ENCODE peak calls at places on chromosome 16, in eight cellular contexts. N is effector memory CD4-positive, alpha-beta T cell; Z is heart right ventricle; W is uterus; L is psoas muscle; I is neural progenitor cell; V is stomach; R is cardiac muscle cell. J is an unnamed sample.
A peak's percentile ranks its signal among the peaks of the same experiment; 100 is the strongest.

GRCh38 chr16:85425061-85425662 is 188.0 kb upstream of the GSE1 start:
- DNase-seq in N (no peak), Z (no peak), W (peak; percentile 11), L (peak; percentile 34), I (peak; percentile 36), V (no peak), R (no peak), J (no peak)

GRCh38 chr16:24773771-24774427 is 44.4 kb downstream of the TNRC6A start:
- DNase-seq in N (no peak), Z (no peak), W (no peak), L (no peak), I (no peak), V (no peak), R (no peak), J (no peak)

GRCh38 chr16:16025214-16025968 is 76.0 kb downstream of the ABCC1 start:
- DNase-seq in N (peak; percentile 27), Z (no peak), W (no peak), L (no peak), I (peak; percentile 24), V (no peak), R (no peak), J (peak; percentile 67)

GRCh38 chr16:67538666-67539101 is 10.1 kb downstream of the RIPOR1 start:
- DNase-seq in N (no peak), Z (no peak), W (no peak), L (peak; percentile 51), I (peak; percentile 20), V (peak; percentile 37), R (no peak), J (no peak)

GRCh38 chr16:67649494-67649931 is 4.6 kb downstream of the CARMIL2 start:
- DNase-seq in N (no peak), Z (peak; percentile 47), W (no peak), L (peak; percentile 58), I (peak; percentile 80), V (no peak), R (no peak), J (no peak)

GRCh38 chr16:57343131-57343731 is 15.4 kb upstream of the CCL22 start:
- DNase-seq in N (no peak), Z (no peak), W (no peak), L (no peak), I (no peak), V (no peak), R (no peak), J (no peak)

GRCh38 chr16:64311241-64311640 is 810.6 kb downstream of the CDH11 start:
- DNase-seq in N (no peak), Z (no peak), W (no peak), L (no peak), I (no peak), V (no peak), R (no peak), J (no peak)

GRCh38 chr16:17691621-17692231 is 221.0 kb upstream of the XYLT1 start:
- DNase-seq in N (no peak), Z (no peak), W (no peak), L (no peak), I (no peak), V (no peak), R (no peak), J (no peak)

GRCh38 chr16:84156342-84156784 is 11.3 kb downstream of the DNAAF1 start:
- DNase-seq in N (no peak), Z (no peak), W (no peak), L (no peak), I (no peak), V (no peak), R (no peak), J (no peak)

GRCh38 chr16:29744541-29745101 is 1.2 kb downstream of the C16orf54 start:
- DNase-seq in N (no peak), Z (no peak), W (no peak), L (no peak), I (no peak), V (no peak), R (no peak), J (no peak)

GRCh38 chr16:85328665-85329058 is 216.4 kb upstream of the CIBAR2 start:
- DNase-seq in N (no peak), Z (no peak), W (no peak), L (no peak), I (peak; percentile 95), V (no peak), R (peak; percentile 60), J (peak; percentile 96)

GRCh38 chr16:81705261-81705660 is 73.8 kb upstream of the PLCG2 start:
- DNase-seq in N (no peak), Z (no peak), W (no peak), L (peak; percentile 38), I (no peak), V (no peak), R (no peak), J (no peak)

GRCh38 chr16:24700549-24701392 is 28.7 kb upstream of the TNRC6A start:
- DNase-seq in N (no peak), Z (peak; percentile 48), W (peak; percentile 94), L (peak; percentile 84), I (no peak), V (peak; percentile 46), R (no peak), J (peak; percentile 97)

GRCh38 chr16:85202051-85202601 is 89.9 kb upstream of the CIBAR2 start:
- DNase-seq in N (no peak), Z (no peak), W (peak; percentile 41), L (no peak), I (peak; percentile 47), V (no peak), R (no peak), J (no peak)

GRCh38 chr16:84700518-84701277 is 898 bp downstream of the USP10 start:
- DNase-seq in N (peak; percentile 26), Z (no peak), W (no peak), L (no peak), I (peak; percentile 70), V (no peak), R (peak; percentile 35), J (no peak)

GRCh38 chr16:15765880-15766279 is 90.9 kb downstream of the MYH11 start:
- DNase-seq in N (no peak), Z (no peak), W (no peak), L (no peak), I (peak; percentile 77), V (no peak), R (peak; percentile 63), J (peak; percentile 28)

GRCh38 chr16:77300232-77300631 is 101.0 kb downstream of the SYCE1L start:
- DNase-seq in N (no peak), Z (no peak), W (no peak), L (no peak), I (no peak), V (no peak), R (no peak), J (peak; percentile 22)

GRCh38 chr16:31569360-31569717 is 41.6 kb downstream of the AHSP start:
- DNase-seq in N (no peak), Z (no peak), W (no peak), L (no peak), I (peak; percentile 34), V (no peak), R (peak; percentile 3), J (no peak)

GRCh38 chr16:64375386-64375980 is 746.4 kb downstream of the CDH11 start:
- DNase-seq in N (no peak), Z (no peak), W (no peak), L (no peak), I (no peak), V (no peak), R (no peak), J (no peak)

GRCh38 chr16:61900482-61900881 is 135.8 kb downstream of the CDH8 start:
- DNase-seq in N (no peak), Z (no peak), W (no peak), L (no peak), I (no peak), V (no peak), R (no peak), J (no peak)

GRCh38 chr16:49431040-49431439 is 57.4 kb downstream of the C16orf78 start:
- DNase-seq in N (no peak), Z (no peak), W (no peak), L (no peak), I (no peak), V (no peak), R (no peak), J (no peak)

GRCh38 chr16:68444058-68444657 is 4.2 kb downstream of the SMPD3 start:
- DNase-seq in N (no peak), Z (no peak), W (no peak), L (no peak), I (peak; percentile 84), V (peak; percentile 52), R (peak; percentile 85), J (peak; percentile 19)

GRCh38 chr16:57694191-57694555 is 433 bp upstream of the DRC7 start:
- DNase-seq in N (no peak), Z (no peak), W (no peak), L (no peak), I (no peak), V (peak; percentile 62), R (no peak), J (no peak)

GRCh38 chr16:25372716-25373115 is 115.1 kb upstream of the ZKSCAN2 start:
- DNase-seq in N (no peak), Z (no peak), W (no peak), L (no peak), I (no peak), V (no peak), R (no peak), J (no peak)

GRCh38 chr16:8936421-8936820 is 27.3 kb downstream of the USP7 start:
- DNase-seq in N (peak; percentile 57), Z (no peak), W (no peak), L (no peak), I (peak; percentile 61), V (peak; percentile 59), R (no peak), J (peak; percentile 26)

GRCh38 chr16:56332464-56333079 is 92.8 kb downstream of the AMFR start:
- DNase-seq in N (no peak), Z (peak; percentile 63), W (peak; percentile 49), L (peak; percentile 85), I (peak; percentile 58), V (peak; percentile 68), R (peak; percentile 82), J (peak; percentile 69)

GRCh38 chr16:80004113-80004512 is 403.6 kb upstream of the MAF start:
- DNase-seq in N (no peak), Z (no peak), W (no peak), L (no peak), I (no peak), V (no peak), R (no peak), J (no peak)

GRCh38 chr16:88543230-88543813 is 26.9 kb upstream of the ZC3H18 start:
- DNase-seq in N (no peak), Z (no peak), W (no peak), L (no peak), I (no peak), V (no peak), R (no peak), J (no peak)
- H3K27me3 ChIP-seq in N (peaks cover 11% of the 10 kb centered on the region), Z (peaks cover 55% of the 10 kb centered on the region), W (no peaks in the 10 kb centered on the region), L (peaks cover 19% of the 10 kb centered on the region), I (peaks cover 28% of the 10 kb centered on the region), V (peaks cover 53% of the 10 kb centered on the region), R (peaks cover 21% of the 10 kb centered on the region), J (peaks cover 29% of the 10 kb centered on the region)

GRCh38 chr16:70694517-70695218 is 8.8 kb upstream of the MTSS2 start:
- DNase-seq in N (no peak), Z (peak; percentile 17), W (no peak), L (peak; percentile 50), I (no peak), V (no peak), R (no peak), J (no peak)
- H3K4me1 ChIP-seq in N (no peaks in the 10 kb centered on the region), Z (peaks cover 89% of the 10 kb centered on the region), W (peaks cover 68% of the 10 kb centered on the region), L (peaks cover 96% of the 10 kb centered on the region), I (peaks cover 30% of the 10 kb centered on the region), V (peaks cover 80% of the 10 kb centered on the region), R (peaks cover 85% of the 10 kb centered on the region), J (peaks cover 65% of the 10 kb centered on the region)

GRCh38 chr16:3486506-3487215 is 8.6 kb downstream of the C16orf90 start:
- DNase-seq in N (no peak), Z (no peak), W (no peak), L (no peak), I (no peak), V (no peak), R (no peak), J (no peak)
- H3K36me3 ChIP-seq in N (peaks cover 48% of the 10 kb centered on the region), Z (peaks cover 39% of the 10 kb centered on the region), W (no peaks in the 10 kb centered on the region), L (peaks cover 22% of the 10 kb centered on the region), I (no peaks in the 10 kb centered on the region), V (peaks cover 66% of the 10 kb centered on the region), R (peaks cover 13% of the 10 kb centered on the region), J (peaks cover 56% of the 10 kb centered on the region)

GRCh38 chr16:1428511-1428910 is 2.4 kb upstream of the PERCC1 start:
- DNase-seq in N (no peak), Z (peak; percentile 56), W (no peak), L (peak; percentile 64), I (peak; percentile 70), V (no peak), R (no peak), J (no peak)
- H3K27me3 ChIP-seq in N (no peaks in the 10 kb centered on the region), Z (no peaks in the 10 kb centered on the region), W (no peaks in the 10 kb centered on the region), L (no peaks in the 10 kb centered on the region), I (no peaks in the 10 kb centered on the region), V (peaks cover 20% of the 10 kb centered on the region), R (no peaks in the 10 kb centered on the region), J (peaks cover 23% of the 10 kb centered on the region)

J was measured in SJSA1.